ENCODE peak calls at places on chromosomes 2 and 18, in five cellular contexts. One of them, this sample, is unnamed.

GRCh38 chr2:196170681-196171247 is 614 bp downstream of the STK17B start:
- DNase-seq in CD8-positive, alpha-beta memory T cell: peak
- DNase-seq in A549: no peak
- DNase-seq in spleen: peak
- DNase-seq in astrocyte of the cerebellum: peak
- DNase-seq in this sample: peak

GRCh38 chr2:26366957-26367356 is 20.4 kb upstream of the ADGRF3 start:
- DNase-seq in A549: no peak
- DNase-seq in CD8-positive, alpha-beta memory T cell: no peak
- DNase-seq in astrocyte of the cerebellum: no peak
- DNase-seq in spleen: no peak
- DNase-seq in this sample: no peak

GRCh38 chr2:170362895-170363582 is 185.1 kb downstream of the MYO3B start:
- DNase-seq in astrocyte of the cerebellum: no peak
- DNase-seq in CD8-positive, alpha-beta memory T cell: no peak
- DNase-seq in spleen: no peak
- DNase-seq in A549: no peak
- DNase-seq in this sample: no peak

GRCh38 chr18:3995476-3996102 is 459.5 kb downstream of the DLGAP1 start:
- DNase-seq in spleen: no peak
- DNase-seq in A549: no peak
- DNase-seq in CD8-positive, alpha-beta memory T cell: peak
- DNase-seq in astrocyte of the cerebellum: peak
- DNase-seq in this sample: no peak

GRCh38 chr2:36246320-36246990 is 109.1 kb upstream of the CRIM1 start:
- DNase-seq in A549: no peak
- DNase-seq in spleen: no peak
- DNase-seq in CD8-positive, alpha-beta memory T cell: no peak
- DNase-seq in astrocyte of the cerebellum: peak
- DNase-seq in this sample: no peak

GRCh38 chr18:25306671-25307070 is 45.3 kb downstream of the ZNF521 start:
- DNase-seq in spleen: no peak
- DNase-seq in A549: no peak
- DNase-seq in astrocyte of the cerebellum: peak
- DNase-seq in CD8-positive, alpha-beta memory T cell: no peak
- DNase-seq in this sample: no peak

GRCh38 chr2:9473308-9473984 is 905 bp upstream of the IAH1 start:
- DNase-seq in spleen: peak
- DNase-seq in astrocyte of the cerebellum: no peak
- DNase-seq in A549: peak
- DNase-seq in CD8-positive, alpha-beta memory T cell: peak
- DNase-seq in this sample: peak

GRCh38 chr2:192002418-192002817 is 155.5 kb upstream of the CAVIN2 start:
- DNase-seq in A549: no peak
- DNase-seq in CD8-positive, alpha-beta memory T cell: no peak
- DNase-seq in spleen: no peak
- DNase-seq in astrocyte of the cerebellum: no peak
- DNase-seq in this sample: no peak

GRCh38 chr18:54241483-54241882 is 17.0 kb upstream of the MBD2 start:
- DNase-seq in astrocyte of the cerebellum: no peak
- DNase-seq in spleen: no peak
- DNase-seq in CD8-positive, alpha-beta memory T cell: no peak
- DNase-seq in A549: no peak
- DNase-seq in this sample: no peak

GRCh38 chr2:162839419-162839818 is 852 bp upstream of the KCNH7 start:
- DNase-seq in spleen: no peak
- DNase-seq in astrocyte of the cerebellum: no peak
- DNase-seq in A549: no peak
- DNase-seq in CD8-positive, alpha-beta memory T cell: no peak
- DNase-seq in this sample: no peak

GRCh38 chr2:187055463-187055862 is 206.5 kb upstream of the ZSWIM2 start:
- DNase-seq in spleen: no peak
- DNase-seq in A549: no peak
- DNase-seq in astrocyte of the cerebellum: no peak
- DNase-seq in CD8-positive, alpha-beta memory T cell: no peak
- DNase-seq in this sample: no peak

GRCh38 chr2:225841314-225841713 is 441.8 kb downstream of the NYAP2 start:
- DNase-seq in CD8-positive, alpha-beta memory T cell: no peak
- DNase-seq in A549: no peak
- DNase-seq in astrocyte of the cerebellum: peak
- DNase-seq in spleen: no peak
- DNase-seq in this sample: no peak

GRCh38 chr18:35117951-35118411 is 76.8 kb downstream of the MAPRE2 start:
- DNase-seq in CD8-positive, alpha-beta memory T cell: no peak
- DNase-seq in astrocyte of the cerebellum: peak
- DNase-seq in A549: no peak
- DNase-seq in spleen: no peak
- DNase-seq in this sample: no peak

GRCh38 chr2:109380502-109381326 is 233.1 kb downstream of the SEPTIN10 start:
- DNase-seq in CD8-positive, alpha-beta memory T cell: no peak
- DNase-seq in astrocyte of the cerebellum: no peak
- DNase-seq in spleen: peak
- DNase-seq in A549: no peak
- DNase-seq in this sample: no peak

GRCh38 chr2:237177986-237178385 is 92.3 kb downstream of the COPS8 start:
- DNase-seq in CD8-positive, alpha-beta memory T cell: no peak
- DNase-seq in spleen: no peak
- DNase-seq in astrocyte of the cerebellum: no peak
- DNase-seq in A549: no peak
- DNase-seq in this sample: no peak

GRCh38 chr2:28649481-28650260 is 102.0 kb upstream of the PPP1CB start:
- DNase-seq in spleen: no peak
- DNase-seq in CD8-positive, alpha-beta memory T cell: no peak
- DNase-seq in astrocyte of the cerebellum: no peak
- DNase-seq in A549: no peak
- DNase-seq in this sample: no peak

GRCh38 chr2:96262306-96262705 is 3.5 kb downstream of the TMEM127 start:
- DNase-seq in astrocyte of the cerebellum: no peak
- DNase-seq in spleen: no peak
- DNase-seq in A549: no peak
- DNase-seq in CD8-positive, alpha-beta memory T cell: no peak
- DNase-seq in this sample: no peak

GRCh38 chr2:20434588-20435294 is 12.1 kb upstream of the RHOB start:
- DNase-seq in CD8-positive, alpha-beta memory T cell: no peak
- DNase-seq in astrocyte of the cerebellum: no peak
- DNase-seq in spleen: no peak
- DNase-seq in A549: no peak
- DNase-seq in this sample: no peak

GRCh38 chr2:180456811-180457210 is 449.7 kb upstream of the CWC22 start:
- DNase-seq in astrocyte of the cerebellum: no peak
- DNase-seq in CD8-positive, alpha-beta memory T cell: no peak
- DNase-seq in A549: no peak
- DNase-seq in spleen: no peak
- DNase-seq in this sample: no peak

GRCh38 chr2:226554726-226555125 is 244.9 kb downstream of the IRS1 start:
- DNase-seq in astrocyte of the cerebellum: no peak
- DNase-seq in spleen: no peak
- DNase-seq in CD8-positive, alpha-beta memory T cell: no peak
- DNase-seq in A549: no peak
- DNase-seq in this sample: no peak

GRCh38 chr18:21163647-21164625 is 52.3 kb upstream of the ROCK1 start:
- DNase-seq in CD8-positive, alpha-beta memory T cell: no peak
- DNase-seq in A549: no peak
- DNase-seq in astrocyte of the cerebellum: peak
- DNase-seq in spleen: no peak
- DNase-seq in this sample: no peak

GRCh38 chr18:34710430-34711386 is 610 bp downstream of the DTNA start:
- DNase-seq in A549: no peak
- DNase-seq in CD8-positive, alpha-beta memory T cell: no peak
- DNase-seq in spleen: no peak
- DNase-seq in astrocyte of the cerebellum: peak
- DNase-seq in this sample: no peak

GRCh38 chr18:32346667-32347066 is 124.0 kb downstream of the GAREM1 start:
- DNase-seq in A549: no peak
- DNase-seq in CD8-positive, alpha-beta memory T cell: no peak
- DNase-seq in spleen: no peak
- DNase-seq in astrocyte of the cerebellum: no peak
- DNase-seq in this sample: no peak

GRCh38 chr2:130827502-130828251 is 9.0 kb upstream of the ARHGEF4 start:
- DNase-seq in A549: no peak
- DNase-seq in CD8-positive, alpha-beta memory T cell: no peak
- DNase-seq in spleen: peak
- DNase-seq in astrocyte of the cerebellum: peak
- DNase-seq in this sample: no peak

GRCh38 chr2:239579081-239579480 is 178.3 kb upstream of the HDAC4 start:
- DNase-seq in A549: no peak
- DNase-seq in CD8-positive, alpha-beta memory T cell: no peak
- DNase-seq in spleen: peak
- DNase-seq in astrocyte of the cerebellum: no peak
- DNase-seq in this sample: no peak

GRCh38 chr2:62297642-62298010 is 101.7 kb downstream of the B3GNT2 start:
- DNase-seq in astrocyte of the cerebellum: no peak
- DNase-seq in spleen: no peak
- DNase-seq in CD8-positive, alpha-beta memory T cell: no peak
- DNase-seq in A549: no peak
- DNase-seq in this sample: no peak

GRCh38 chr2:173298536-173299097 is 56.1 kb upstream of the CDCA7 start:
- DNase-seq in CD8-positive, alpha-beta memory T cell: no peak
- DNase-seq in spleen: no peak
- DNase-seq in A549: no peak
- DNase-seq in astrocyte of the cerebellum: no peak
- DNase-seq in this sample: no peak

GRCh38 chr18:59273936-59274928 is 978 bp upstream of the RAX start:
- DNase-seq in A549: no peak
- DNase-seq in CD8-positive, alpha-beta memory T cell: no peak
- DNase-seq in spleen: peak
- DNase-seq in astrocyte of the cerebellum: no peak
- DNase-seq in this sample: no peak

GRCh38 chr2:101446869-101447268 is 28.0 kb downstream of the RFX8 start:
- DNase-seq in CD8-positive, alpha-beta memory T cell: no peak
- DNase-seq in astrocyte of the cerebellum: peak
- DNase-seq in spleen: no peak
- DNase-seq in A549: no peak
- DNase-seq in this sample: no peak